ENCODE peak calls at places on chromosome 14, in eight cellular contexts. F, N, A, O, Z, I, L and M are unnamed samples.

GRCh38 chr14:104556256-104557021 is 23.1 kb upstream of the C14orf180 start:
- DNase-seq in F (no peak), N (no peak), A (no peak), O (no peak), Z (no peak), I (peak; percentile 19), L (no peak), M (no peak)

GRCh38 chr14:102523200-102524025 is 13.8 kb upstream of the ANKRD9 start:
- DNase-seq in F (no peak), N (no peak), A (no peak), O (no peak), Z (no peak), I (no peak), L (no peak), M (no peak)

GRCh38 chr14:105528859-105529505 is 2.6 kb downstream of the TMEM121 start:
- DNase-seq in F (no peak), N (no peak), A (no peak), O (no peak), Z (no peak), I (no peak), L (no peak), M (peak; percentile 32)

GRCh38 chr14:76984297-76984696 is 44.2 kb downstream of the IRF2BPL start:
- DNase-seq in F (no peak), N (no peak), A (no peak), O (no peak), Z (no peak), I (no peak), L (no peak), M (no peak)

GRCh38 chr14:47365248-47365647 is 310.2 kb downstream of the MDGA2 start:
- DNase-seq in F (no peak), N (no peak), A (no peak), O (no peak), Z (no peak), I (no peak), L (no peak), M (no peak)

GRCh38 chr14:75648066-75648838 is 12.4 kb downstream of the ERG28 start:
- DNase-seq in F (no peak), N (peak; percentile 96), A (no peak), O (no peak), Z (peak; percentile 13), I (peak; percentile 65), L (peak; percentile 95), M (no peak)

GRCh38 chr14:95142208-95142607 is 15.1 kb downstream of the DICER1 start:
- DNase-seq in F (no peak), N (no peak), A (no peak), O (no peak), Z (no peak), I (no peak), L (no peak), M (no peak)

GRCh38 chr14:89616425-89617141 is 199.6 kb upstream of the FOXN3 start:
- DNase-seq in F (peak; percentile 63), N (no peak), A (no peak), O (no peak), Z (peak; percentile 20), I (no peak), L (no peak), M (peak; percentile 34)

GRCh38 chr14:91159906-91160305 is 46.0 kb downstream of the DGLUCY start:
- DNase-seq in F (no peak), N (no peak), A (no peak), O (no peak), Z (no peak), I (no peak), L (no peak), M (no peak)